ENCODE peak calls at places on chromosome 20, in four cellular contexts. One of them, this sample, is unnamed.

GRCh38 chr20:39851459-39851858 is 837.6 kb downstream of the MAFB start:
- DNase-seq in IMR-90: peak
- DNase-seq in neuronal stem cell: no peak
- DNase-seq in H1: no peak
- DNase-seq in this sample: peak

GRCh38 chr20:50546729-50547314 is 36.6 kb downstream of the PTPN1 start:
- DNase-seq in H1: no peak
- DNase-seq in neuronal stem cell: no peak
- DNase-seq in IMR-90: no peak
- DNase-seq in this sample: no peak

GRCh38 chr20:25514195-25514594 is 71.1 kb downstream of the NINL start:
- DNase-seq in H1: no peak
- DNase-seq in neuronal stem cell: no peak
- DNase-seq in IMR-90: no peak
- DNase-seq in this sample: no peak

GRCh38 chr20:16490696-16491095 is 82.6 kb downstream of the KIF16B start:
- DNase-seq in H1: no peak
- DNase-seq in neuronal stem cell: no peak
- DNase-seq in IMR-90: no peak
- DNase-seq in this sample: no peak

GRCh38 chr20:61262514-61262913 is 10.5 kb downstream of the CDH4 start:
- DNase-seq in H1: no peak
- DNase-seq in IMR-90: no peak
- DNase-seq in neuronal stem cell: no peak
- DNase-seq in this sample: no peak

GRCh38 chr20:41428285-41428684 is 61.7 kb upstream of the EMILIN3 start:
- DNase-seq in IMR-90: peak
- DNase-seq in neuronal stem cell: no peak
- DNase-seq in H1: no peak
- DNase-seq in this sample: peak

GRCh38 chr20:57351042-57351783 is at the start of gene RAE1:
- DNase-seq in IMR-90: peak
- DNase-seq in H1: peak
- DNase-seq in neuronal stem cell: peak
- DNase-seq in this sample: peak

GRCh38 chr20:51767018-51767866 is 948 bp downstream of the ATP9A start:
- DNase-seq in IMR-90: no peak
- DNase-seq in H1: peak
- DNase-seq in neuronal stem cell: peak
- DNase-seq in this sample: peak

GRCh38 chr20:39452583-39453193 is 490.5 kb downstream of the DHX35 start:
- DNase-seq in neuronal stem cell: no peak
- DNase-seq in H1: no peak
- DNase-seq in IMR-90: no peak
- DNase-seq in this sample: no peak

GRCh38 chr20:38294334-38294592 is 9.7 kb upstream of the BPI start:
- DNase-seq in H1: no peak
- DNase-seq in neuronal stem cell: no peak
- DNase-seq in IMR-90: no peak
- DNase-seq in this sample: no peak

GRCh38 chr20:51749674-51750036 is 18.5 kb downstream of the ATP9A start:
- DNase-seq in H1: no peak
- DNase-seq in IMR-90: peak
- DNase-seq in neuronal stem cell: no peak
- DNase-seq in this sample: no peak

GRCh38 chr20:438581-439469 is 23.5 kb downstream of the TBC1D20 start:
- DNase-seq in IMR-90: no peak
- DNase-seq in neuronal stem cell: no peak
- DNase-seq in H1: no peak
- DNase-seq in this sample: no peak

GRCh38 chr20:41110930-41111577 is 26.3 kb upstream of the PLCG1 start:
- DNase-seq in IMR-90: no peak
- DNase-seq in H1: no peak
- DNase-seq in neuronal stem cell: no peak
- DNase-seq in this sample: peak

GRCh38 chr20:63309261-63310071 is 16.5 kb downstream of the COL20A1 start:
- DNase-seq in neuronal stem cell: peak
- DNase-seq in IMR-90: peak
- DNase-seq in H1: peak
- DNase-seq in this sample: no peak

GRCh38 chr20:59939052-59939878 is 840 bp downstream of the PPP1R3D start:
- DNase-seq in H1: peak
- DNase-seq in IMR-90: no peak
- DNase-seq in neuronal stem cell: no peak
- DNase-seq in this sample: no peak

GRCh38 chr20:1622450-1622849 is 2.6 kb upstream of the SIRPB1 start:
- DNase-seq in IMR-90: no peak
- DNase-seq in neuronal stem cell: no peak
- DNase-seq in H1: no peak
- DNase-seq in this sample: no peak

GRCh38 chr20:1618954-1619550 is 757 bp downstream of the SIRPB1 start:
- DNase-seq in neuronal stem cell: no peak
- DNase-seq in IMR-90: peak
- DNase-seq in H1: no peak
- DNase-seq in this sample: no peak

GRCh38 chr20:1617055-1617454 is 2.8 kb downstream of the SIRPB1 start:
- DNase-seq in neuronal stem cell: no peak
- DNase-seq in IMR-90: no peak
- DNase-seq in H1: no peak
- DNase-seq in this sample: peak

GRCh38 chr20:1619861-1620444 is at the start of gene SIRPB1:
- DNase-seq in IMR-90: peak
- DNase-seq in neuronal stem cell: no peak
- DNase-seq in H1: no peak
- DNase-seq in this sample: peak

DNA sequence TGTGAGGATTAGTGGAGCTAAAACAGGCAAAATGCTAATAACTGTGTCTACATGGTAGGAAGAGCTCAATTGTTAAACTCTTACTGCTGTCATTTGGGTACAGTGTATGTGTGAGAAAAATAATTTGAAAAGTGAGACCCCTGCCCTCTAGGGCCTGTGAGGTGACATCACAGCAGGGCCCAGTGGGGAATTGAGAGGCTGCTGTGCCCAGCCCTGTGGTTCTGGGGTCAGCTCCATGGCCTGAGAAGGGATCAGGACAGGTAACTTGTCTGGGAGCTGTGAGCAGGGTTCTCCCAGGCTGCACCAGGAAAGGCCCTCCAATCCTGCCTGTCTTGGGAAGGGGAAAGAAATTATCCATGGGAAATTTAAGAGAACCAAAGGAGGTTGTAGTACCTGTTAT is 1.3 kb downstream of the SIRPB1 start:
- DNase-seq in H1: no peak
- DNase-seq in IMR-90: peak
- DNase-seq in neuronal stem cell: no peak
- DNase-seq in this sample: peak
- H2AK5ac ChIP-seq in H1: no peak
- H2AK5ac ChIP-seq in IMR-90: no peak
- H2AK5ac ChIP-seq in neuronal stem cell: no peak
- H2AK5ac ChIP-seq in this sample: no peak

DNA sequence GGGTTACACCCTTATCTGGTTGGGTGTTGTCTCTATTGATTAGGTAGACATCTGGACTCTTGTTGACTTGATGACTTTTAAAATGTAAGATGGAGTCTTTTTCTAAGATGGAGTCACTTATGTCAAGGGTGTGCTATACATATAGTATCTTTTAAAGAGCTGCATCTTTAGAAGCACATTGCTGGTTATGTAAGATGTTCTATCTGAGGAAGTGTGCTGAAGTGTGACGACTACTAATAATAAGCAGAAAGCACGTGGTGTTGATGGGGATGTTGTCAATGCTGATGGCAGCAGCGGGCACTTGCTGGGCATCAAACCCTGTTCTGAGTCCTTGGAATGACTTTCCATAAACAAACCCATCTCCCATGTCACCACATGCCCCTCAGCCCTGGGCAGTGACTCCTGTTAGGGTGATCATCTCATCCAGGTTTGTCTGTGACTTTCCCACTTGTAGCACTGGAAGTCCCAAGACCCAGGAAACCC is 229.6 kb downstream of the EYA2 start:
- DNase-seq in IMR-90: no peak
- DNase-seq in neuronal stem cell: no peak
- DNase-seq in H1: no peak
- DNase-seq in this sample: peak
- H2AK5ac ChIP-seq in IMR-90: peak
- H2AK5ac ChIP-seq in neuronal stem cell: no peak
- H2AK5ac ChIP-seq in H1: no peak
- H2AK5ac ChIP-seq in this sample: no peak

GRCh38 chr20:36862857-36863668 is 12.9 kb upstream of the TLDC2 start:
- DNase-seq in H1: peak
- DNase-seq in neuronal stem cell: no peak
- DNase-seq in IMR-90: no peak
- DNase-seq in this sample: peak

GRCh38 chr20:36861875-36862801 is 13.8 kb upstream of the TLDC2 start:
- DNase-seq in IMR-90: peak
- DNase-seq in neuronal stem cell: no peak
- DNase-seq in H1: peak
- DNase-seq in this sample: peak

GRCh38 chr20:36860339-36860738 is 15.6 kb upstream of the TLDC2 start:
- DNase-seq in IMR-90: peak
- DNase-seq in H1: no peak
- DNase-seq in neuronal stem cell: no peak
- DNase-seq in this sample: no peak

GRCh38 chr20:36860811-36861624 is 14.9 kb upstream of the TLDC2 start:
- DNase-seq in H1: no peak
- DNase-seq in neuronal stem cell: no peak
- DNase-seq in IMR-90: no peak
- DNase-seq in this sample: no peak

GRCh38 chr20:36861625-36861874 is 14.4 kb upstream of the TLDC2 start:
- DNase-seq in IMR-90: no peak
- DNase-seq in neuronal stem cell: no peak
- DNase-seq in H1: no peak
- DNase-seq in this sample: no peak
- H2AK5ac ChIP-seq in IMR-90: peak
- H2AK5ac ChIP-seq in neuronal stem cell: peak
- H2AK5ac ChIP-seq in H1: no peak
- H2AK5ac ChIP-seq in this sample: no peak

GRCh38 chr20:47278907-47279348 is 77.6 kb downstream of the ZMYND8 start:
- DNase-seq in neuronal stem cell: no peak
- DNase-seq in H1: no peak
- DNase-seq in IMR-90: peak
- DNase-seq in this sample: no peak
- H2AK5ac ChIP-seq in neuronal stem cell: no peak
- H2AK5ac ChIP-seq in H1: no peak
- H2AK5ac ChIP-seq in IMR-90: peak
- H2AK5ac ChIP-seq in this sample: no peak

DNA sequence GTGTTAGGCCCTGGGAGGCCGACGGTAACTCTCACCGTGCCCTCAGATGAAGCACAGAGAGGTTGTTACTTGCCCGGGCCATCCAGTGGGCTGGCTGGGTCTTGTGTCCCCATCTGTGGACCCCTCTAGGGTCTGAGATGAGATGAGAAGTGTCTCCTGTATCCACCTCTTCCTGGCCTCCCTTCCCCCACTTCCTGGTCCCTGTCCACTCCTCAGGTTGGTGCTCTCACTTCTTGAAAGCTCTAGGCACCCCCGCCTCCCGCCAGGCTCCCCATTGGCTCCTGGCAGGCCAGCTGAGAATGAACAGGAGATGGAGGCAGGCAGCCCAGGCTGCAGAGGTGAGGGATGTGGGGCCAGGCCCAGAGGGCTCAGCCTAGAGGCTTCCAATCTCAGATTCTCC is 1.5 kb downstream of the MMP24OS start:
- DNase-seq in H1: no peak
- DNase-seq in neuronal stem cell: no peak
- DNase-seq in IMR-90: no peak
- DNase-seq in this sample: no peak
- H2AK5ac ChIP-seq in H1: no peak
- H2AK5ac ChIP-seq in neuronal stem cell: no peak
- H2AK5ac ChIP-seq in IMR-90: peak
- H2AK5ac ChIP-seq in this sample: peak

GRCh38 chr20:12970372-12970821 is 38.4 kb upstream of the SPTLC3 start:
- DNase-seq in IMR-90: peak
- DNase-seq in H1: no peak
- DNase-seq in neuronal stem cell: peak
- DNase-seq in this sample: peak
- H2AK5ac ChIP-seq in IMR-90: no peak
- H2AK5ac ChIP-seq in H1: no peak
- H2AK5ac ChIP-seq in neuronal stem cell: no peak
- H2AK5ac ChIP-seq in this sample: no peak

DNA sequence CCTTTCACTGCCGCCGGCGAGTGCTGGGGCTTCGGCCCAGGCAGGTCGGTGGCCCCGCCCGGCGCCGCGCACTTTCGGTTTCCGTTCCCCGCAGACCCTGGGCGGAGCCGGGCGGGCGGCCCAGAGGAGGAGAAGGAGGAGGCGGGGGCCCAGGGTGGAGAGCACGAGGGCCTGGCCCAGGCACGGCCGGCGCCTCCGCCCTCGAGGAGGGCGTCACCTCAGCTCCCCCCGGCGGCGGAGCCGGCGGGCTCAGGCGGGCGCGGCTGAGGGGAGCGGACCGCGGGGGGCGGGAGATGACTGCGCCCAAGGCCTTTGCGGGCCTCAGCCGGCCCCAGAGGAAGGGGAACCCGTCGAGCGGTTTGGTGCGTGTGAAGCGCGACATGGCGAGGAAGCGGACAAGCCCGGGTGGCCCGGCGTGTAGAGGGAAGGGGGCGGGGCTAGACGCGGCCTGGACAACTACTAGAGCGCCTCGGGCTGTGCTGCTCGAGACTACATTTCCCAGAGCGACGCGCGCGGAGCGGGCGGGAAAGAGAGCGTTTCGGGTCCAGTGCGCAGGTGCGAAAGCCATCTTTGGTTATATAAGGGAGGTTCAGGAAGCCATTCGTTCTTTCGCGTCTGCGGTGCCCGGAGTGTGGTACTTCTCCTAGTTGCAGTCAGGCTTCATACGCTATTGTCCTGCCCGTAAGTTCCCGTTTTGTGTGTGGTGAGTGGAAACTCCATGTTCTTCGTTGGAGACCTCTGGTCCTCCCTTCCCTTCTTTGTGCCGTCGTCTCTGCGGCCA is at the start of gene ZNFX1:
- DNase-seq in H1: peak
- DNase-seq in neuronal stem cell: peak
- DNase-seq in IMR-90: peak
- DNase-seq in this sample: peak
- H2AK5ac ChIP-seq in H1: peak
- H2AK5ac ChIP-seq in neuronal stem cell: no peak
- H2AK5ac ChIP-seq in IMR-90: peak
- H2AK5ac ChIP-seq in this sample: peak

GRCh38 chr20:43973231-43973630 is 58.6 kb downstream of the TOX2 start:
- DNase-seq in H1: no peak
- DNase-seq in IMR-90: no peak
- DNase-seq in neuronal stem cell: no peak
- DNase-seq in this sample: no peak

GRCh38 chr20:43974665-43975064 is 60.0 kb downstream of the TOX2 start:
- DNase-seq in neuronal stem cell: no peak
- DNase-seq in H1: no peak
- DNase-seq in IMR-90: no peak
- DNase-seq in this sample: no peak

GRCh38 chr20:43975096-43975768 is 60.6 kb downstream of the TOX2 start:
- DNase-seq in IMR-90: peak
- DNase-seq in neuronal stem cell: no peak
- DNase-seq in H1: no peak
- DNase-seq in this sample: no peak

GRCh38 chr20:43972692-43973091 is 58.0 kb downstream of the TOX2 start:
- DNase-seq in IMR-90: no peak
- DNase-seq in neuronal stem cell: no peak
- DNase-seq in H1: no peak
- DNase-seq in this sample: no peak

GRCh38 chr20:43973671-43974450 is 59.2 kb downstream of the TOX2 start:
- DNase-seq in H1: no peak
- DNase-seq in IMR-90: no peak
- DNase-seq in neuronal stem cell: no peak
- DNase-seq in this sample: no peak
- H2AK5ac ChIP-seq in H1: peak
- H2AK5ac ChIP-seq in IMR-90: peak
- H2AK5ac ChIP-seq in neuronal stem cell: no peak
- H2AK5ac ChIP-seq in this sample: no peak

GRCh38 chr20:45857114-45857835 is at the start of the genes ACOT8 and ZSWIM3:
- DNase-seq in IMR-90: peak
- DNase-seq in H1: peak
- DNase-seq in neuronal stem cell: peak
- DNase-seq in this sample: peak
- H2AK5ac ChIP-seq in IMR-90: peak
- H2AK5ac ChIP-seq in H1: no peak
- H2AK5ac ChIP-seq in neuronal stem cell: no peak
- H2AK5ac ChIP-seq in this sample: peak

This sample was measured in trophoblast cell.